ENCODE peak calls at places on chromosomes 16 and 17, in six cellular contexts. P, O, Y, U, N and Z are unnamed samples.

GRCh38 chr16:69311533-69312388 is 611 bp downstream of the VPS4A start:
- DNase-seq in U (peak; percentile 26), O (no peak), P (peak; percentile 33), Y (peak; percentile 25), N (no peak), Z (no peak)

GRCh38 chr17:18322522-18322921 is 7.4 kb downstream of the SMCR8 start:
- DNase-seq in Y (no peak), N (no peak), O (no peak), U (no peak), P (no peak), Z (no peak)

GRCh38 chr17:13725286-13725990 is 123.7 kb upstream of the HS3ST3A1 start:
- DNase-seq in N (no peak), O (no peak), U (peak; percentile 36), P (no peak), Y (no peak), Z (no peak)

GRCh38 chr17:76148015-76148326 is 6.9 kb upstream of the FOXJ1 start:
- DNase-seq in O (no peak), U (no peak), Y (no peak), N (no peak), P (no peak), Z (no peak)

GRCh38 chr17:20028436-20028835 is 19.3 kb downstream of the SPECC1 start:
- DNase-seq in N (no peak), O (no peak), Y (peak; percentile 45), U (peak; percentile 63), P (no peak), Z (no peak)

GRCh38 chr17:19659366-19660177 is 11.0 kb downstream of the ALDH3A2 start:
- DNase-seq in N (no peak), U (no peak), Y (no peak), P (no peak), O (no peak), Z (no peak)

GRCh38 chr16:24729967-24730815 is 740 bp downstream of the TNRC6A start:
- DNase-seq in Y (peak; percentile 34), N (peak; percentile 30), P (no peak), U (no peak), O (no peak), Z (no peak)

GRCh38 chr16:10879681-10880589 is 2.9 kb downstream of the CIITA start:
- DNase-seq in O (no peak), Y (no peak), U (no peak), P (no peak), N (no peak), Z (no peak)

GRCh38 chr17:57988301-57989010 is 402 bp upstream of the VEZF1 start:
- DNase-seq in O (no peak), U (peak; percentile 79), P (peak; percentile 64), N (peak; percentile 60), Y (peak; percentile 63), Z (peak; percentile 82)

GRCh38 chr16:47320546-47321315 is 140.1 kb downstream of the ITFG1 start:
- DNase-seq in N (no peak), Y (no peak), P (no peak), O (no peak), U (no peak), Z (no peak)

GRCh38 chr16:27677300-27677699 is 127.4 kb downstream of the KATNIP start:
- DNase-seq in O (no peak), P (no peak), Y (no peak), N (no peak), U (no peak), Z (no peak)

GRCh38 chr17:66255112-66255511 is 25.9 kb upstream of the APOH start:
- DNase-seq in N (no peak), P (peak; percentile 83), U (peak; percentile 93), Y (peak; percentile 79), O (no peak), Z (no peak)

GRCh38 chr17:31480904-31481782 is 89.7 kb downstream of the RAB11FIP4 start:
- DNase-seq in Y (peak; percentile 49), O (no peak), P (no peak), N (no peak), U (no peak), Z (no peak)

GRCh38 chr16:29237971-29238370 is 168.5 kb downstream of the NPIPB11 start:
- DNase-seq in O (no peak), N (no peak), U (no peak), P (no peak), Y (no peak), Z (no peak)

GRCh38 chr16:1610841-1611653 is 825 bp downstream of the IFT140 start:
- DNase-seq in P (no peak), O (peak; percentile 2), N (no peak), U (peak; percentile 7), Y (peak; percentile 71), Z (no peak)

GRCh38 chr16:81461756-81462155 is 17.1 kb downstream of the CMIP start:
- DNase-seq in N (no peak), P (no peak), U (no peak), O (no peak), Y (no peak), Z (no peak)

GRCh38 chr17:39618252-39618913 is 8.4 kb upstream of the PPP1R1B start:
- DNase-seq in O (no peak), Y (peak; percentile 24), P (no peak), N (no peak), U (peak; percentile 20), Z (no peak)

GRCh38 chr17:41452276-41452675 is 11.5 kb upstream of the KRT38 start:
- DNase-seq in O (no peak), Y (no peak), P (no peak), N (no peak), U (no peak), Z (no peak)

GRCh38 chr17:71084219-71084618 is 914.9 kb downstream of the KCNJ2 start:
- DNase-seq in Y (peak; percentile 41), N (no peak), U (peak; percentile 77), P (no peak), O (no peak), Z (no peak)

GRCh38 chr17:76675648-76676047 is 32.1 kb upstream of the ST6GALNAC1 start:
- DNase-seq in Y (no peak), O (no peak), P (no peak), N (no peak), U (no peak), Z (no peak)

GRCh38 chr16:66364959-66365306 is 1.6 kb upstream of the CDH5 start:
- DNase-seq in Y (peak; percentile 44), U (peak; percentile 52), O (no peak), N (no peak), P (no peak), Z (no peak)

GRCh38 chr16:85238233-85238647 is 126.0 kb upstream of the CIBAR2 start:
- DNase-seq in Y (no peak), P (peak; percentile 84), U (no peak), N (no peak), O (no peak), Z (no peak)

GRCh38 chr16:86248325-86248905 is 261.9 kb upstream of the FOXF1 start:
- DNase-seq in U (no peak), P (no peak), N (no peak), O (no peak), Y (no peak), Z (no peak)

GRCh38 chr16:13401631-13402030 is 500.2 kb downstream of the SHISA9 start:
- DNase-seq in N (no peak), U (no peak), O (no peak), P (no peak), Y (no peak), Z (no peak)

GRCh38 chr17:3982113-3982512 is 17.9 kb upstream of the ATP2A3 start:
- DNase-seq in O (no peak), U (no peak), Y (no peak), P (no peak), N (no peak), Z (no peak)

GRCh38 chr17:21295036-21295952 is 10.8 kb downstream of the MAP2K3 start:
- DNase-seq in Y (peak; percentile 96), P (no peak), O (no peak), N (no peak), U (no peak), Z (no peak)

GRCh38 chr17:50953831-50954601 is 87.9 kb upstream of the TOB1 start:
- DNase-seq in O (no peak), U (no peak), P (no peak), N (no peak), Y (peak; percentile 40), Z (no peak)

GRCh38 chr17:40479754-40480480 is 21.5 kb downstream of the TNS4 start:
- DNase-seq in U (peak; percentile 13), N (no peak), O (no peak), Y (no peak), P (no peak), Z (no peak)

GRCh38 chr16:54928421-54929089 is 2.1 kb upstream of the IRX5 start:
- DNase-seq in P (peak; percentile 40), U (no peak), O (no peak), Y (peak; percentile 18), N (no peak), Z (no peak)

GRCh38 chr17:7922499-7923289 is 6.6 kb upstream of the RNF227 start:
- DNase-seq in U (no peak), N (peak; percentile 80), Y (peak; percentile 75), P (no peak), O (peak; percentile 71), Z (peak; percentile 71)

GRCh38 chr16:73062640-73063283 is 14.8 kb upstream of the ZFHX3 start:
- DNase-seq in O (no peak), P (no peak), Y (no peak), U (no peak), N (no peak), Z (no peak)

GRCh38 chr16:49116873-49117272 is 164.8 kb downstream of the CBLN1 start:
- DNase-seq in U (no peak), N (no peak), O (no peak), P (no peak), Y (no peak), Z (no peak)

GRCh38 chr16:70252355-70252988 is 732 bp upstream of the EXOSC6 start:
- DNase-seq in U (no peak), P (no peak), O (no peak), N (no peak), Y (peak; percentile 7), Z (no peak)

GRCh38 chr17:81487487-81488275 is 24.9 kb downstream of the ACTG1 start:
- DNase-seq in Y (peak; percentile 83), O (peak; percentile 71), P (peak; percentile 64), N (peak; percentile 80), U (peak; percentile 84), Z (peak; percentile 77)

GRCh38 chr17:70110443-70110880 is 35.4 kb downstream of the KCNJ16 start:
- DNase-seq in P (no peak), O (no peak), Y (no peak), N (no peak), U (no peak), Z (no peak)

GRCh38 chr17:2214047-2214717 is 89.4 kb downstream of the SMG6 start:
- DNase-seq in P (no peak), O (no peak), U (no peak), Y (peak; percentile 37), N (no peak), Z (no peak)

GRCh38 chr17:47201168-47201567 is 8.0 kb upstream of the MYL4 start:
- DNase-seq in Y (no peak), O (no peak), N (no peak), U (no peak), P (no peak), Z (no peak)